ENCODE peak calls at places on chromosomes 6 and 20, in seven cellular contexts. One of them, this sample, is unnamed.

GRCh38 chr6:41576667-41577066 is 30.5 kb downstream of the FOXP4 start:
- DNase-seq in EL: no peak
- DNase-seq in GM23338: no peak
- DNase-seq in activated gamma-delta T cell treated with Interleukin-2 at 50 U/mL for 16 hours: no peak
- DNase-seq in SW480: no peak
- DNase-seq in GM20000: no peak
- DNase-seq in GOT3: no peak
- DNase-seq in this sample: peak; percentile 26

GRCh38 chr20:41587956-41588355 is 30.2 kb downstream of the CHD6 start:
- DNase-seq in EL: peak; percentile 74
- DNase-seq in GOT3: no peak
- DNase-seq in GM23338: no peak
- DNase-seq in activated gamma-delta T cell treated with Interleukin-2 at 50 U/mL for 16 hours: no peak
- DNase-seq in SW480: peak; percentile 24
- DNase-seq in GM20000: no peak
- DNase-seq in this sample: no peak

GRCh38 chr6:53793318-53793975 is 1.4 kb upstream of the LRRC1 start:
- DNase-seq in EL: peak; percentile 65
- DNase-seq in GOT3: no peak
- DNase-seq in GM20000: peak; percentile 57
- DNase-seq in SW480: peak; percentile 88
- DNase-seq in GM23338: peak; percentile 69
- DNase-seq in activated gamma-delta T cell treated with Interleukin-2 at 50 U/mL for 16 hours: no peak
- DNase-seq in this sample: peak; percentile 42

GRCh38 chr6:142013286-142013685 is 119.4 kb upstream of the GJE1 start:
- DNase-seq in GM20000: no peak
- DNase-seq in GOT3: no peak
- DNase-seq in GM23338: no peak
- DNase-seq in SW480: peak; percentile 45
- DNase-seq in EL: peak; percentile 93
- DNase-seq in activated gamma-delta T cell treated with Interleukin-2 at 50 U/mL for 16 hours: no peak
- DNase-seq in this sample: no peak

GRCh38 chr6:158769228-158769627 is 49.9 kb downstream of the EZR start:
- DNase-seq in GM23338: no peak
- DNase-seq in activated gamma-delta T cell treated with Interleukin-2 at 50 U/mL for 16 hours: no peak
- DNase-seq in EL: no peak
- DNase-seq in SW480: no peak
- DNase-seq in GM20000: no peak
- DNase-seq in GOT3: no peak
- DNase-seq in this sample: peak; percentile 29

GRCh38 chr6:141488466-141488865 is 644.3 kb upstream of the GJE1 start:
- DNase-seq in SW480: peak; percentile 3
- DNase-seq in activated gamma-delta T cell treated with Interleukin-2 at 50 U/mL for 16 hours: no peak
- DNase-seq in GM23338: no peak
- DNase-seq in GOT3: no peak
- DNase-seq in EL: peak; percentile 28
- DNase-seq in GM20000: peak; percentile 15
- DNase-seq in this sample: no peak

GRCh38 chr20:57561356-57562279 is 708 bp downstream of the PCK1 start:
- DNase-seq in EL: no peak
- DNase-seq in activated gamma-delta T cell treated with Interleukin-2 at 50 U/mL for 16 hours: no peak
- DNase-seq in GOT3: no peak
- DNase-seq in SW480: no peak
- DNase-seq in GM23338: no peak
- DNase-seq in GM20000: no peak
- DNase-seq in this sample: no peak

GRCh38 chr20:24164360-24164759 is 175.8 kb upstream of the GGTLC1 start:
- DNase-seq in GM23338: peak; percentile 67
- DNase-seq in GOT3: no peak
- DNase-seq in activated gamma-delta T cell treated with Interleukin-2 at 50 U/mL for 16 hours: peak; percentile 40
- DNase-seq in SW480: peak; percentile 39
- DNase-seq in GM20000: no peak
- DNase-seq in EL: no peak
- DNase-seq in this sample: peak; percentile 58

GRCh38 chr6:76481101-76481500 is 408.6 kb upstream of the IMPG1 start:
- DNase-seq in EL: no peak
- DNase-seq in SW480: no peak
- DNase-seq in GM23338: peak; percentile 7
- DNase-seq in activated gamma-delta T cell treated with Interleukin-2 at 50 U/mL for 16 hours: no peak
- DNase-seq in GOT3: no peak
- DNase-seq in GM20000: no peak
- DNase-seq in this sample: peak; percentile 4

This sample was measured in H7.